ENCODE peak calls at places on chromosomes 2 and 18, in five cellular contexts. K is LoVo; M is naive thymus-derived CD4-positive, alpha-beta T cell; W is aorta; E is activated T-helper 1 cell treated with anti-CD3 and anti-CD28 coated beads, Interleukin-2, amount 50 U/mL, for 16 hours. U is an unnamed sample.

GRCh38 chr2:168948621-168949212 is 47.6 kb downstream of the G6PC2 start:
- DNase-seq in K (peak; percentile 22), M (no peak), E (no peak), W (no peak), U (peak; percentile 15)

GRCh38 chr2:205089958-205090357 is 544.7 kb downstream of the PARD3B start:
- DNase-seq in E (no peak), W (no peak), M (no peak), K (no peak), U (no peak)

GRCh38 chr18:26312196-26312595 is 86.0 kb downstream of the TAF4B start:
- DNase-seq in M (no peak), E (no peak), W (no peak), K (no peak), U (no peak)

GRCh38 chr2:97267411-97268074 is 154.6 kb downstream of the ANKRD36 start:
- DNase-seq in E (no peak), W (peak; percentile 74), M (no peak), K (no peak), U (no peak)

GRCh38 chr2:71604709-71605085 is 151.3 kb downstream of the DYSF start:
- DNase-seq in E (no peak), M (no peak), W (no peak), K (no peak), U (no peak)

GRCh38 chr2:233799087-233799665 is 21.0 kb downstream of the MROH2A start:
- DNase-seq in M (no peak), K (no peak), E (no peak), W (peak; percentile 34), U (no peak)

GRCh38 chr2:100606332-100606731 is 43.5 kb downstream of the PDCL3 start:
- DNase-seq in M (no peak), E (no peak), W (no peak), K (no peak), U (no peak)

GRCh38 chr18:57516068-57516467 is 70.4 kb downstream of the FECH start:
- DNase-seq in W (no peak), M (no peak), E (no peak), K (no peak), U (no peak)

GRCh38 chr2:227623225-227623624 is 5.9 kb downstream of the SCYGR4 start:
- DNase-seq in K (peak; percentile 56), W (no peak), M (no peak), E (no peak), U (no peak)

GRCh38 chr2:192288290-192288689 is 93.6 kb upstream of the TMEFF2 start:
- DNase-seq in E (no peak), K (peak; percentile 8), W (no peak), M (no peak), U (no peak)

U was measured in SW480.